ENCODE peak calls at places on chromosomes 5 and 9, in four cellular contexts. A, S, P and J are unnamed samples.

GRCh38 chr9:89883401-89884341 is 278.9 kb downstream of the GADD45G start:
- DNase-seq in S (no peak), A (no peak), P (no peak), J (no peak)

GRCh38 chr9:132748450-132748849 is 78.2 kb downstream of the GTF3C4 start:
- DNase-seq in A (no peak), P (no peak), S (no peak), J (no peak)

GRCh38 chr5:61516946-61517345 is 184.9 kb downstream of the ZSWIM6 start:
- DNase-seq in A (no peak), S (no peak), P (no peak), J (no peak)

GRCh38 chr5:4758550-4758949 is 381.6 kb upstream of the ADAMTS16 start:
- DNase-seq in S (no peak), P (no peak), A (no peak), J (no peak)

GRCh38 chr5:95941756-95942155 is 19.9 kb downstream of the ELL2 start:
- DNase-seq in S (no peak), P (no peak), A (no peak), J (no peak)

GRCh38 chr5:74639538-74640449 is 734 bp downstream of the ENC1 start:
- DNase-seq in S (peak; percentile 6), A (peak; percentile 46), P (no peak), J (peak; percentile 30)

GRCh38 chr5:150175536-150175935 is 9.0 kb downstream of the CDX1 start:
- DNase-seq in P (peak; percentile 2), A (no peak), S (no peak), J (no peak)

GRCh38 chr5:173327948-173328895 is at the start of gene STC2:
- DNase-seq in S (no peak), A (peak; percentile 53), P (peak; percentile 99), J (no peak)

GRCh38 chr9:129781991-129782390 is 21.0 kb upstream of the TOR1B start:
- DNase-seq in P (peak; percentile 77), A (no peak), S (no peak), J (no peak)

GRCh38 chr5:56588636-56589485 is 226.5 kb upstream of the MAP3K1 start:
- DNase-seq in P (no peak), A (peak; percentile 79), S (peak; percentile 38), J (peak; percentile 20)

GRCh38 chr9:126495411-126496180 is 118.1 kb upstream of the LMX1B start:
- DNase-seq in S (no peak), A (no peak), P (no peak), J (no peak)

GRCh38 chr5:149732500-149733128 is 2.5 kb downstream of the PPARGC1B start:
- DNase-seq in S (no peak), P (no peak), A (no peak), J (no peak)

GRCh38 chr5:53170748-53171349 is 61.3 kb upstream of the MOCS2 start:
- DNase-seq in S (no peak), P (peak; percentile 6), A (peak; percentile 19), J (no peak)

GRCh38 chr5:134647750-134648424 is 698 bp upstream of the SEC24A start:
- DNase-seq in P (no peak), S (no peak), A (peak; percentile 71), J (peak; percentile 39)

GRCh38 chr5:119996128-119996527 is 366.8 kb downstream of the FAM170A start:
- DNase-seq in P (no peak), S (no peak), A (no peak), J (no peak)